ENCODE peak calls at places on chromosomes 2 and 18, in nine cellular contexts. Q, N, B, J, X, S, A, W and P are unnamed samples.

GRCh38 chr2:210363261-210363660 is 48.3 kb upstream of the MYL1 start:
- DNase-seq in A (no peak), W (no peak), X (no peak), S (peak; percentile 5), B (no peak), N (peak; percentile 26), J (no peak), Q (no peak), P (no peak)

GRCh38 chr2:69067866-69068265 is 54.9 kb downstream of the ANTXR1 start:
- DNase-seq in W (no peak), X (no peak), B (no peak), S (no peak), A (no peak), N (no peak), J (no peak), Q (no peak), P (no peak)

GRCh38 chr2:16633632-16634430 is 31.8 kb downstream of the CYRIA start:
- DNase-seq in X (no peak), B (no peak), J (no peak), W (no peak), A (no peak), N (no peak), S (no peak), Q (no peak), P (no peak)

GRCh38 chr2:138175066-138175465 is 210.8 kb downstream of the HNMT start:
- DNase-seq in B (no peak), A (no peak), X (no peak), Q (no peak), N (no peak), W (no peak), J (no peak), S (no peak), P (no peak)

GRCh38 chr18:647304-647703 is 10.1 kb upstream of the TYMS start:
- DNase-seq in J (no peak), Q (no peak), A (no peak), X (no peak), B (no peak), N (no peak), S (no peak), W (no peak), P (no peak)

GRCh38 chr2:109000654-109001600 is 11.9 kb upstream of the EDAR start:
- DNase-seq in W (no peak), S (no peak), X (no peak), B (no peak), J (no peak), Q (no peak), A (no peak), N (no peak), P (no peak)

GRCh38 chr2:105254520-105255210 is 13.1 kb downstream of the GPR45 start:
- DNase-seq in Q (no peak), J (no peak), S (no peak), B (no peak), A (no peak), W (no peak), X (no peak), N (no peak), P (no peak)

GRCh38 chr2:56713161-56713676 is 529.4 kb downstream of the CCDC85A start:
- DNase-seq in S (no peak), W (no peak), B (no peak), J (no peak), X (no peak), Q (no peak), A (no peak), N (peak; percentile 13), P (no peak)

GRCh38 chr18:74281639-74282358 is 10.0 kb downstream of the CYB5A start:
- DNase-seq in A (no peak), J (peak; percentile 47), S (no peak), Q (no peak), N (no peak), B (peak; percentile 76), W (no peak), X (no peak), P (peak; percentile 29)

GRCh38 chr2:229235136-229235914 is 35.8 kb downstream of the PID1 start:
- DNase-seq in W (no peak), X (no peak), N (peak; percentile 41), A (no peak), S (no peak), J (peak; percentile 14), Q (no peak), B (peak; percentile 72), P (no peak)

GRCh38 chr18:26458526-26459232 is 89.7 kb downstream of the KCTD1 start:
- DNase-seq in J (no peak), A (no peak), N (peak; percentile 20), X (no peak), B (no peak), W (no peak), S (no peak), Q (no peak), P (no peak)

GRCh38 chr2:52145005-52145404 is 1113.1 kb upstream of the NRXN1 start:
- DNase-seq in Q (no peak), N (no peak), J (no peak), A (no peak), W (no peak), X (no peak), S (no peak), B (no peak), P (no peak)

GRCh38 chr2:132761437-132761836 is 91.4 kb upstream of the LYPD1 start:
- DNase-seq in J (no peak), N (no peak), W (no peak), S (no peak), A (no peak), Q (no peak), X (no peak), B (no peak), P (no peak)
- H3K4me3 ChIP-seq in J (no peak overlapping the region), N (no peak overlapping the region), W (no peak overlapping the region), S (no peak overlapping the region), A (no peak overlapping the region), Q (no peak overlapping the region), X (no peak overlapping the region), B (no peak overlapping the region), P (no peak overlapping the region)

GRCh38 chr2:89818873-89819272 is 1127.4 kb downstream of the RPIA start:
- DNase-seq in Q (no peak), S (no peak), J (no peak), B (no peak), A (no peak), N (no peak), X (no peak), W (no peak), P (no peak)
- H3K9me3 ChIP-seq in Q (peaks cover 50% of the 10 kb centered on the region), S (peaks cover 55% of the 10 kb centered on the region), J (no peaks in the 10 kb centered on the region), B (peaks cover 19% of the 10 kb centered on the region), A (peaks cover 81% of the 10 kb centered on the region), N (peaks cover 83% of the 10 kb centered on the region), X (no peaks in the 10 kb centered on the region), W (peaks cover 70% of the 10 kb centered on the region), P (peaks cover 49% of the 10 kb centered on the region)

DNA sequence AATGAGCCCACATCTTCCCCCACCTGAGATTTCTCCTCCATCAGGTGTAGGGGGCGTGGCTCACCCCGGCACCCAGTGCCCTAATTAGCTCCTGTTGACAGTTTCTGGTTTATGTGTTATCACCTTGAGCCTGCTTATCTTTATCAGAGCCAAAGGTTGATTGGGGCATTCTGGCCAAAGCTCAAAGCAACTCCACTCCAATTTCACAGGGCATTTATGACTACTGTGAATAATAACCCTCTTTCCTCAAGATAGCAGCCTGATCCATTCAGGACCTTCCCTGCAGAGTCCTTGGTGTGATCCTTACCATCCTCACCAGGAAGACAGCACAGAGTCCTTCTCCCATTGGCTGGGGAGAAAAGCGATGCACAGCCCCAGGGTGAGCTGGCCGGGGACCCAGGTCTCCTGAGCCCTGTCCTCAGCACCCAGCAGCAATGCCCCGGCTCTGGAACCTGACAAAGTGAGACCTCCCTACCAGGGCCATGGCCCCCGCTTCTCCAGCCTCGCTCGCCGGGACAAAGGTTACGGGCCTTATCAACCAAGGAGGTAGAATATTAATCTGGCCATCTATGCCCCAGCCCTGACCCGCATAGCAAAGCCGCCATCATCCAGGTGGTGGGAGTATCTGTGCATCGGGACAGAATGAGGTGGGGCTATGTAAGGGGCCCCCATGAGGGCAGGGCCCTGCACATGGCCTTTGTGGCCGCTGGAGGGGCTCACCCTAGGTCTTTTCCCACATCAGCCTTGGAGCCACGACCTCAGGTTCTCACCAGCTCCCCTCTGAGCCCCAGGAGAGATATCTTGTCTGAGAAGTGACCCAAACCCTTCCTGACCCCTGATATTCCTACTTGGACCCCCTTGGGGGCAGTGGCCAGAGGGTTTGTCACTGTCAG is 64.5 kb downstream of the ZFP36L2 start:
- DNase-seq in W (no peak), B (no peak), A (no peak), J (no peak), Q (no peak), N (no peak), S (no peak), X (peak; percentile 60), P (no peak)
- H3K27ac ChIP-seq in W (peak overlapping the region; percentile 93), B (no peak overlapping the region), A (no peak overlapping the region), J (no peak overlapping the region), Q (no peak overlapping the region), N (no peak overlapping the region), S (no peak overlapping the region), X (no peak overlapping the region), P (no peak overlapping the region)

DNA sequence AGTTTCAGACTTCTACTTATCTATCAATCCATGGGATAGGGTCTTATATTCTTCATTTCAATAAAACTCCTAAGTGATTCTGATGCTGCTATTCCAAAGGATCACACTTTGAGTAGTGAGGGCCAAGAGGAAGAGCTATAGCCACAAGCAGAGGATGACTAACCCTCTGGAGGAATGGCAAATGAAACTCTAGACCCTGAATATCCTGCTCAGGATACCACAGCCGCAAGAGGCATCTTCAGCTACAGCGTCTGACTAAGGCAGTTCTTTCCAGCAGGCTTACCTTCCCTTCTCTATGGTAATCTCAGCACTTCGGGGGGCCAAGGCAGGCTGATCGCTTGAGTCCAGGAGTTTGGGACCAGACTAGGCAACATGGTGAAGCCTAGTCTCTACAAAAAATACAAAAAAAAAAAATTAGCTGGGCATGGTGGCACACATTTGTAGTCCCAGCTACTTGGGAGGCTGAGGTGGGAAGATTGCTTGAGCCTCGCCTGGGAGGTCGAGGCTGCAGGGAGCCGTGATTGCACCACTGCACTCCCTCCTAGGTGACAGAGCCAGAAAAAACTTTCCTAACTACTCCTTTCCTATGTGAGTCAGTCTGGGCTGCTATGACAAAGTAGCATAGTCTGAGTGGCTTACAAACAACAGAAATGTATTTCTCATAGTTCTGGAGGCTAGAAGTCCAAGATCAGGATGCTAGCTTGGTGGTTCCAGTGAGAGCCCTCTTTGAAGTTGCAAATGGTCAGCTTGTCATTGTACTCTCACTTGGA is 371.9 kb downstream of the IRS1 start:
- DNase-seq in J (no peak), S (no peak), Q (peak; percentile 59), A (peak; percentile 86), X (no peak), B (no peak), W (no peak), N (peak; percentile 93), P (no peak)
- H3K4me3 ChIP-seq in J (no peak overlapping the region), S (no peak overlapping the region), Q (no peak overlapping the region), A (peak overlapping the region; percentile 14), X (no peak overlapping the region), B (no peak overlapping the region), W (no peak overlapping the region), N (peak overlapping the region; percentile 34), P (no peak overlapping the region)

GRCh38 chr18:80026363-80026762 is 7.9 kb upstream of the RBFA start:
- DNase-seq in N (peak; percentile 75), J (no peak), B (no peak), W (no peak), Q (no peak), A (no peak), X (no peak), S (no peak), P (no peak)
- H3K9me3 ChIP-seq in N (peaks cover 26% of the 10 kb centered on the region), J (peaks cover 14% of the 10 kb centered on the region), B (peaks cover 41% of the 10 kb centered on the region), W (peaks cover 45% of the 10 kb centered on the region), Q (peaks cover 67% of the 10 kb centered on the region), A (peaks cover 38% of the 10 kb centered on the region), X (no peaks in the 10 kb centered on the region), S (peaks cover 16% of the 10 kb centered on the region), P (peaks cover 20% of the 10 kb centered on the region)